ENCODE peak calls at places on chromosomes 16 and 17, in six cellular contexts. Z is anterior cingulate cortex; E is tibial artery; C is stimulated activated CD4-positive, alpha-beta T cell treated with anti-CD3 and anti-CD28 coated beads, Interleukin-2, amount 100 ng/mL, for 24 hours; U is NCI-H1092 treated with DMSO at 0.1 percent for 48 hours; O is astrocyte. W is an unnamed sample.

GRCh38 chr17:81712468-81713003 is 452 bp downstream of the SLC25A10 start:
- DNase-seq in U (no peak), C (no peak), E (no peak), O (no peak), Z (no peak), W (no peak)

GRCh38 chr17:35748323-35748960 is 4.6 kb downstream of the GAS2L2 start:
- DNase-seq in Z (no peak), U (peak; percentile 3), C (no peak), O (no peak), E (no peak), W (no peak)

GRCh38 chr17:7780736-7781135 is 53.3 kb upstream of the KDM6B start:
- DNase-seq in U (no peak), Z (no peak), C (no peak), O (no peak), E (no peak), W (no peak)

GRCh38 chr16:55710466-55710865 is 54.7 kb downstream of the SLC6A2 start:
- DNase-seq in C (no peak), E (no peak), O (no peak), U (no peak), Z (no peak), W (no peak)

GRCh38 chr17:56290486-56291118 is 137.3 kb downstream of the ANKFN1 start:
- DNase-seq in E (no peak), O (no peak), C (no peak), U (peak; percentile 37), Z (no peak), W (no peak)

GRCh38 chr16:14418795-14419225 is 211.2 kb downstream of the PARN start:
- DNase-seq in O (no peak), Z (no peak), U (no peak), E (peak; percentile 87), C (no peak), W (no peak)

GRCh38 chr16:82368041-82368440 is 198.0 kb upstream of the MPHOSPH6 start:
- DNase-seq in Z (peak; percentile 7), U (peak; percentile 27), O (peak; percentile 16), C (no peak), E (no peak), W (no peak)

GRCh38 chr16:27817038-27817437 is 246.5 kb downstream of the GSG1L start:
- DNase-seq in O (no peak), U (no peak), E (no peak), Z (no peak), C (no peak), W (peak; percentile 39)

GRCh38 chr16:4675864-4676786 is 17.2 kb upstream of the NUDT16L1 start:
- DNase-seq in E (no peak), O (no peak), C (peak; percentile 69), Z (no peak), U (no peak), W (no peak)

GRCh38 chr17:66018786-66019185 is 173.1 kb downstream of the CEP112 start:
- DNase-seq in C (no peak), U (no peak), O (no peak), E (no peak), Z (no peak), W (no peak)